ENCODE peak calls at places on chromosomes 16 and 17, in nine cellular contexts. Q, B, G, H, P, I, T, Y and E are unnamed samples.

GRCh38 chr17:2076461-2076984 is 21.6 kb downstream of the HIC1 start:
- DNase-seq in Q (no peak), B (no peak), G (no peak), H (no peak), P (no peak), I (no peak), T (no peak), Y (peak; percentile 62), E (no peak)

GRCh38 chr17:39404542-39405378 is 3.3 kb upstream of the FBXL20 start:
- DNase-seq in Q (no peak), B (no peak), G (no peak), H (no peak), P (peak; percentile 64), I (peak; percentile 29), T (no peak), Y (no peak), E (no peak)

GRCh38 chr17:44278006-44278405 is 10.1 kb upstream of the SLC4A1 start:
- DNase-seq in Q (no peak), B (no peak), G (no peak), H (no peak), P (peak; percentile 13), I (no peak), T (no peak), Y (no peak), E (no peak)

GRCh38 chr16:84141143-84141670 is 3.8 kb downstream of the HSDL1 start:
- DNase-seq in Q (no peak), B (no peak), G (no peak), H (no peak), P (no peak), I (no peak), T (no peak), Y (no peak), E (no peak)

GRCh38 chr16:81578636-81579413 is 134.2 kb downstream of the CMIP start:
- DNase-seq in Q (no peak), B (no peak), G (no peak), H (no peak), P (no peak), I (no peak), T (no peak), Y (no peak), E (no peak)

GRCh38 chr17:78925662-78926555 is 722 bp upstream of the TIMP2 start:
- DNase-seq in Q (peak; percentile 33), B (peak; percentile 95), G (no peak), H (no peak), P (no peak), I (peak; percentile 60), T (no peak), Y (no peak), E (no peak)

GRCh38 chr16:81787659-81788058 is 8.6 kb downstream of the PLCG2 start:
- DNase-seq in Q (no peak), B (no peak), G (no peak), H (no peak), P (no peak), I (no peak), T (no peak), Y (no peak), E (no peak)

GRCh38 chr16:3363793-3364192 is 8.1 kb downstream of the OR2C1 start:
- DNase-seq in Q (no peak), B (no peak), G (no peak), H (no peak), P (no peak), I (no peak), T (no peak), Y (no peak), E (peak; percentile 15)

GRCh38 chr17:61064087-61064951 is 335.3 kb upstream of the TBX2 start:
- DNase-seq in Q (no peak), B (no peak), G (no peak), H (no peak), P (peak; percentile 45), I (no peak), T (no peak), Y (no peak), E (no peak)

GRCh38 chr16:30186782-30187555 is 3.6 kb downstream of the CORO1A start:
- DNase-seq in Q (no peak), B (peak; percentile 64), G (peak; percentile 79), H (peak; percentile 81), P (no peak), I (no peak), T (peak; percentile 85), Y (peak; percentile 37), E (no peak)

GRCh38 chr16:35306915-35307314 is 1847.5 kb downstream of the TP53TG3F start:
- DNase-seq in Q (no peak), B (no peak), G (no peak), H (no peak), P (no peak), I (no peak), T (no peak), Y (no peak), E (no peak)

GRCh38 chr17:38747385-38748328 is 479 bp downstream of the PCGF2 start:
- DNase-seq in Q (no peak), B (no peak), G (no peak), H (no peak), P (no peak), I (no peak), T (peak; percentile 49), Y (peak; percentile 50), E (no peak)

GRCh38 chr16:12311887-12312286 is 335.4 kb downstream of the SNX29 start:
- DNase-seq in Q (no peak), B (no peak), G (no peak), H (no peak), P (no peak), I (no peak), T (no peak), Y (no peak), E (no peak)

GRCh38 chr16:79677799-79678525 is 77.4 kb upstream of the MAF start:
- DNase-seq in Q (no peak), B (no peak), G (no peak), H (no peak), P (no peak), I (no peak), T (no peak), Y (no peak), E (no peak)

GRCh38 chr16:23407436-23408125 is 45.4 kb downstream of the COG7 start:
- DNase-seq in Q (no peak), B (no peak), G (no peak), H (no peak), P (no peak), I (no peak), T (no peak), Y (no peak), E (no peak)

GRCh38 chr17:44380767-44381166 is 8.7 kb downstream of the ITGA2B start:
- DNase-seq in Q (no peak), B (no peak), G (no peak), H (no peak), P (no peak), I (no peak), T (no peak), Y (no peak), E (no peak)

GRCh38 chr16:65904361-65904760 is 462.1 kb upstream of the CDH5 start:
- DNase-seq in Q (no peak), B (no peak), G (no peak), H (no peak), P (no peak), I (no peak), T (no peak), Y (no peak), E (no peak)

GRCh38 chr16:576197-576822 is 6.5 kb downstream of the PIGQ start:
- DNase-seq in Q (no peak), B (no peak), G (no peak), H (no peak), P (no peak), I (no peak), T (no peak), Y (no peak), E (no peak)

GRCh38 chr16:67608367-67608766 is 36.6 kb upstream of the CARMIL2 start:
- DNase-seq in Q (no peak), B (no peak), G (no peak), H (no peak), P (no peak), I (no peak), T (no peak), Y (no peak), E (no peak)

GRCh38 chr17:37490638-37491614 is 1.2 kb downstream of the DUSP14 start:
- DNase-seq in Q (peak; percentile 17), B (peak; percentile 54), G (no peak), H (no peak), P (peak; percentile 85), I (peak; percentile 76), T (peak; percentile 12), Y (peak; percentile 30), E (no peak)

GRCh38 chr17:3535253-3535995 is 22.2 kb downstream of the TRPV3 start:
- DNase-seq in Q (peak; percentile 72), B (peak; percentile 44), G (peak; percentile 84), H (peak; percentile 45), P (no peak), I (peak; percentile 19), T (peak; percentile 79), Y (peak; percentile 79), E (no peak)

GRCh38 chr17:79000396-79001189 is 9.0 kb downstream of the CANT1 start:
- DNase-seq in Q (no peak), B (peak; percentile 12), G (no peak), H (no peak), P (no peak), I (no peak), T (no peak), Y (no peak), E (peak; percentile 46)

GRCh38 chr17:1095093-1095852 is 84.5 kb downstream of the ABR start:
- DNase-seq in Q (no peak), B (peak; percentile 57), G (no peak), H (no peak), P (no peak), I (no peak), T (no peak), Y (no peak), E (no peak)

GRCh38 chr17:5282639-5283217 is 644 bp downstream of the RABEP1 start:
- DNase-seq in Q (peak; percentile 42), B (no peak), G (peak; percentile 22), H (peak; percentile 24), P (no peak), I (no peak), T (no peak), Y (no peak), E (no peak)

GRCh38 chr16:28318042-28318597 is 25.8 kb downstream of the SBK1 start:
- DNase-seq in Q (no peak), B (no peak), G (no peak), H (no peak), P (no peak), I (no peak), T (no peak), Y (no peak), E (no peak)

GRCh38 chr17:54898576-54898975 is 2.1 kb upstream of the TOM1L1 start:
- DNase-seq in Q (no peak), B (no peak), G (no peak), H (no peak), P (no peak), I (peak; percentile 49), T (no peak), Y (no peak), E (no peak)

GRCh38 chr16:13507530-13507929 is 412.4 kb upstream of the ERCC4 start:
- DNase-seq in Q (no peak), B (no peak), G (no peak), H (no peak), P (no peak), I (no peak), T (no peak), Y (no peak), E (no peak)

GRCh38 chr17:5706835-5707234 is 122.5 kb upstream of the NLRP1 start:
- DNase-seq in Q (peak; percentile 24), B (peak; percentile 37), G (peak; percentile 27), H (peak; percentile 45), P (peak; percentile 7), I (peak; percentile 38), T (peak; percentile 64), Y (peak; percentile 37), E (no peak)

GRCh38 chr16:28823291-28823718 is 506 bp downstream of the ATXN2L start:
- DNase-seq in Q (peak; percentile 32), B (no peak), G (no peak), H (no peak), P (no peak), I (no peak), T (no peak), Y (no peak), E (no peak)

GRCh38 chr16:81855552-81856153 is 76.6 kb downstream of the PLCG2 start:
- DNase-seq in Q (no peak), B (no peak), G (no peak), H (no peak), P (no peak), I (no peak), T (no peak), Y (no peak), E (no peak)